ENCODE peak calls at places on chromosome 21, in six cellular contexts. E is nephron progenitor cell; K is activated CD8-positive, alpha-beta T cell treated with anti-CD3 and anti-CD28 coated beads for 36 hours; Y is adrenal gland; V is K562; C is breast epithelium. O is an unnamed sample.

GRCh38 chr21:16794944-16795343 is 717.9 kb upstream of the CXADR start:
- DNase-seq in C (no peak), Y (peak), V (no peak), K (no peak), E (no peak), O (peak)

GRCh38 chr21:39568380-39568779 is 44.4 kb upstream of the B3GALT5 start:
- DNase-seq in V (no peak), C (no peak), E (no peak), K (no peak), Y (no peak), O (no peak)

GRCh38 chr21:31927872-31928476 is 55.2 kb downstream of the HUNK start:
- DNase-seq in V (no peak), Y (no peak), C (no peak), E (no peak), K (no peak), O (no peak)

GRCh38 chr21:26389971-26390641 is 183.0 kb downstream of the CYYR1 start:
- DNase-seq in V (no peak), C (no peak), K (no peak), E (no peak), Y (no peak), O (no peak)

GRCh38 chr21:27423073-27423472 is 456.2 kb upstream of the ADAMTS5 start:
- DNase-seq in V (no peak), Y (peak), K (no peak), C (no peak), E (no peak), O (no peak)

GRCh38 chr21:31945576-31945975 is 72.8 kb downstream of the HUNK start:
- DNase-seq in C (no peak), E (no peak), K (no peak), V (no peak), Y (no peak), O (no peak)

GRCh38 chr21:16002872-16003466 is 273.2 kb downstream of the USP25 start:
- DNase-seq in E (no peak), Y (no peak), C (no peak), K (no peak), V (no peak), O (no peak)

GRCh38 chr21:45309069-45309521 is 21.4 kb upstream of the POFUT2 start:
- DNase-seq in K (peak), E (peak), Y (peak), V (peak), C (no peak), O (no peak)

GRCh38 chr21:38875694-38876492 is 70.2 kb downstream of the ETS2 start:
- DNase-seq in C (no peak), K (no peak), Y (no peak), E (no peak), V (no peak), O (no peak)

GRCh38 chr21:31360717-31361116 is 16.7 kb upstream of the TIAM1 start:
- DNase-seq in C (no peak), V (no peak), Y (no peak), E (no peak), K (no peak), O (no peak)

GRCh38 chr21:14773777-14774345 is 227.7 kb upstream of the SAMSN1 start:
- DNase-seq in K (peak), Y (peak), C (no peak), V (peak), E (peak), O (peak)

GRCh38 chr21:46099476-46099875 is 1.6 kb downstream of the COL6A2 start:
- DNase-seq in E (no peak), Y (peak), C (no peak), V (no peak), K (peak), O (peak)

GRCh38 chr21:36184561-36184960 is 27.9 kb downstream of the DOP1B start:
- DNase-seq in Y (no peak), C (no peak), K (no peak), V (no peak), E (no peak), O (no peak)

GRCh38 chr21:46226920-46227599 is 1.5 kb downstream of the LSS start:
- DNase-seq in K (no peak), C (no peak), V (peak), E (no peak), Y (no peak), O (no peak)

GRCh38 chr21:34205811-34206635 is 132.6 kb downstream of the MRPS6 start:
- DNase-seq in C (no peak), Y (no peak), K (no peak), V (no peak), E (no peak), O (no peak)

GRCh38 chr21:25639922-25640670 is 1.0 kb downstream of the JAM2 start:
- DNase-seq in E (peak), V (no peak), K (peak), Y (peak), C (no peak), O (peak)

GRCh38 chr21:15293251-15293650 is 228.5 kb upstream of the NRIP1 start:
- DNase-seq in C (no peak), V (peak), K (no peak), E (no peak), Y (no peak), O (no peak)

GRCh38 chr21:38984568-38984967 is 178.8 kb downstream of the ETS2 start:
- DNase-seq in K (peak), E (no peak), V (no peak), Y (no peak), C (no peak), O (no peak)

GRCh38 chr21:17783003-17783402 is 36.2 kb downstream of the C21orf91 start:
- DNase-seq in Y (no peak), K (no peak), E (no peak), V (no peak), C (no peak), O (no peak)

GRCh38 chr21:41045534-41046268 is 122.3 kb upstream of the BACE2 start:
- DNase-seq in Y (no peak), V (peak), E (peak), K (peak), C (no peak), O (no peak)
- TF ChIP-seq CTCF in Y (no peak), V (peak), E (peak), K (peak), C (peak), O (no peak)

GRCh38 chr21:20875741-20876140 is 122.5 kb upstream of the NCAM2 start:
- DNase-seq in C (no peak), K (no peak), V (no peak), E (no peak), Y (no peak), O (no peak)
- TF ChIP-seq CTCF in C (no peak), K (no peak), V (no peak), E (no peak), Y (no peak), O (no peak)

DNA sequence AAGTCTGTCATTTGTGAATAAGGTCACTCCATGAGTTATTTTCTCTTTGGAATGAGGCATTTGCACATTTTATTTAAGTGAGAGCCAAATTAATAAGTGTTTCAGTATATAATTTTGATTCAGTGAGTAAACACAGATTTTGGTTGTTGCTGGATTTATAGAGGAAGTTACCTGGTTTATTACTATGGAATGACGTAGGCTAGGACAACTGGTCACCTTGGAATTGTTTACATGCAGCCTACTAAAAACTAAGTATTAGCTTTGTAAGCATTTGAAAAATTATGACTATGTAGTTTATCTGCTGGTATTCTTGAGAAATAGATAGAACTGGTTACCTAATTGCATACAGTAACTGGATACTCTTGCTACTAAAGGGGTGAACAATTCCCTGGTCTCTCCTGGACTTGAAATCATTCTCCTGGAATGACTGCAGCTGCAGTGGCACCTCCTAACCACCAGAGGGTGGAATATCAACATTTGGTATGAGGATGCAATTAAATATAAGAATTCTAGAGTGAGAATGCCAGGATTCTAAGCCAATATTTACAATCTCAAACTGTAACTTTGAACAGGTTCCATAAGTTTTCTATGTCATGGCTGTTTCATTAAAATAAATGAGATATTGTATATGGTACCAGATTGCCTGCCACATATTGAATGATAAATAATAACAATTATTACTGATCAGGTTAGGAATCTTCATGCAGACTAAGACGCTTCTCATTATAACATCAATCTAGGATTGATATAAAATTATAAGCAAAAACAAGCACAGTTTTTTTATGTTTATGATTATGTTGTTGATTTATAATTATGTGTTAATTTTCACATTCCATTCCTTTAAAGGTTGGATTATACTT is 3.5 kb upstream of the KRTAP27-1 start:
- DNase-seq in Y (peak), K (peak), V (peak), C (no peak), E (peak), O (peak)
- TF ChIP-seq CTCF in Y (peak), K (peak), V (peak), C (peak), E (peak), O (no peak)

GRCh38 chr21:44012474-44013379 is 618 bp downstream of the TRAPPC10 start:
- DNase-seq in E (peak), K (peak), C (no peak), Y (peak), V (peak), O (no peak)
- TF ChIP-seq CTCF in E (no peak), K (no peak), C (no peak), Y (no peak), V (peak), O (no peak)

DNA sequence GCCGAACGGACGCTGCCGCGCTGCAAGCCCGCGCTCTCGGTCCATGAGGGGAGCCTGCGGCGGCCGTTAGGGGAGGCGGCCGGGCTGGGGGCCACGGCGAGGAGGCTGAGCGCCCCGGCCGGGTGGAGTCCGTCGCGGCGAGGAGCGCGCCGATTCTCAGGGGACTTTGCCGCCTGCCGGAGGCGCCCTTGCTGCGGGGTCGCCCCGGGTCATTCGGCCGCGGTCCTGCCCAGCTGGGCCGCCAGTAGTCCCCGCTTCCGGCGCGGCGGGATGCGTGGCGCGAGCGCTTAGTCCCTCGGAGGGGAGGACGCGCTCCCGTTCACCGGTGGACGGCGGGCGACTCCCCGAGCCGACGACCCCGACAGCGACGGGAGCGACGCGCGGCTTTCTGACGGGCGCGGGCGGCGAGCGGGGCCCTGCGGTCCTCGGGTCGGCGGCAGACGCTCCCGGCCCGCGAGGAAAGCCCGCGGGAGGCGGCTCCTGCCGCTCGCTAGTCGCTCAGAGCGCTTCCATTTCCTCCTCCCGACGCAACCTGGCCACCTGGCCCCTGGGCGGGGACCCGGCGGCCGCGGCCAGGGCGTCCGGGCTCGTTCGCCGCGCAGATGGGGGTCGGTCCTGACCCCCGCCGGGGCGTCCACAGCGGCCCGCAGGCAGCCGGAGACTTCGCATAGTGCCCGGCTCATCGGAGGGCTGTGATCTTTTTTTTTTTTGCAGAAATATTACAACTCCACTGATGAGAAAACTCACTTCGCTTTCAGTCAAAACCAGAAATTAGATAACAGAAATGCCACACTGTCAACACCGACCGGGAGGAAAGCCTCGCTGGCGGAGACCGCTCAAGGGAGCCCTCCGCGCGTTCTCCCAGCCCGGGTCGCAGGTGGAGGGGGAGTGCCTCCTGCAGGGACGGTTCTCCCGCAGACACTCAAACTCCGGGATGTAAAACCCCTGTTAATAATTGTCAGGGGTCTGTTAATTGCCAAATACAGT is 640 bp upstream of the ZBTB21 start:
- DNase-seq in Y (peak), C (no peak), K (peak), V (peak), E (peak), O (no peak)
- TF ChIP-seq CTCF in Y (peak), C (no peak), K (no peak), V (peak), E (no peak), O (no peak)

DNA sequence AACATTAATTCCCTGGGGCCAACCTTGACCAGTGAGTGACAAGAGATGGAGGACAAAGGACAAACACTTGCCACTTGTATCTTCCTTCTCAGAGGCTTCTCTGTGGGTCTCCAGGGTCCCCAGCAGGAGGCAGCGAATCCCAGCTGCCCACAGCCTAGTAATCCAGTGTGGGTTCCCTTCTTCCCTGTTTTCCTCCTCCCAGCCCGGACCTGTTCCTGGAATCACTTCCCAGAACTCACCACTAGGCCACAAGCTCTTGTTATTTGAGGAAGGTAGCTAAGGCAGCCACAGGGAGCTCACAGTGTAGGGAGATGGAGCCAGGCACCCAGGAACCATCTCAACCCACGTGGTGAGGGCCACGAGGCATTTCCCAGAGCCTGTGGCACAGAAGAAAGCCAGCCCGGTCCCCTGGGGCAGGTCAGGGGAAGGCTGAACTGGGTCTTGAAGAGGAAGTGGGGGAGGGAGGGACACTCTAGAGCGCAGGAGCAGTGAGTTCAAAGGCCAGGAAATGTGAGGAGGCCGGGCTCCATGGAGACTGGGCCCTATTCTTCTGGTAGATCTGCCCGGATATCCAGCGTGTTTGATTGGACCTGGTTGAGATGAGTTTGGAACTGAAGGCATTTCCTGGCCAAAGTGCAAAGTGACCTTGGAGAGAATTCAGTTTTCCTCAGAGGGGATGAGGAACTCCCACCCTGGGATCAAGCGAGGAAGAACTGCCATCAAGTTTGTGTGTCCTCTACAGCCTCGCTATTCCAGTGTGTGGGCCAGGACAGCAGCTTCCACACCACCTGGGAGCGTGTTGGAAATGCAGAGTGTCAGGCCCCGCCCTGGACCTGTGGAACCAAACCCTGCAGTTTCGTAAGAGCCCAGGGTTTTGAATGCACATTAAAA is 20.3 kb upstream of the C2CD2 start:
- DNase-seq in K (peak), Y (no peak), C (no peak), E (no peak), V (no peak), O (no peak)
- TF ChIP-seq CTCF in K (peak), Y (no peak), C (no peak), E (no peak), V (peak), O (no peak)

O was measured in omental fat pad.